ENCODE peak calls at places on chromosomes 4 and X, in five cellular contexts. One of them, this sample, is unnamed.

GRCh38 chrX:6227445-6227820 is 1.2 kb downstream of the NLGN4X start:
- DNase-seq in fibroblast of the aortic adventitia: no peak
- DNase-seq in aorta: no peak
- DNase-seq in HepG2: no peak
- DNase-seq in epithelial cell of proximal tubule: no peak
- DNase-seq in this sample: no peak

GRCh38 chrX:57177070-57177469 is 39.9 kb upstream of the SPIN2A start:
- DNase-seq in fibroblast of the aortic adventitia: no peak
- DNase-seq in aorta: no peak
- DNase-seq in HepG2: no peak
- DNase-seq in epithelial cell of proximal tubule: no peak
- DNase-seq in this sample: no peak

GRCh38 chr4:174394915-174395314 is 111.2 kb downstream of the CEP44 start:
- DNase-seq in fibroblast of the aortic adventitia: peak; percentile 68
- DNase-seq in aorta: no peak
- DNase-seq in HepG2: no peak
- DNase-seq in epithelial cell of proximal tubule: peak; percentile 52
- DNase-seq in this sample: no peak

GRCh38 chrX:119455264-119455663 is 13.0 kb upstream of the SLC25A5 start:
- DNase-seq in fibroblast of the aortic adventitia: peak; percentile 10
- DNase-seq in aorta: no peak
- DNase-seq in HepG2: no peak
- DNase-seq in epithelial cell of proximal tubule: no peak
- DNase-seq in this sample: no peak

GRCh38 chr4:169723207-169723606 is 34.5 kb downstream of the HPF1 start:
- DNase-seq in fibroblast of the aortic adventitia: no peak
- DNase-seq in aorta: no peak
- DNase-seq in HepG2: peak; percentile 25
- DNase-seq in epithelial cell of proximal tubule: no peak
- DNase-seq in this sample: no peak

GRCh38 chrX:119672252-119672825 is 20.6 kb downstream of the SEPTIN6 start:
- DNase-seq in fibroblast of the aortic adventitia: no peak
- DNase-seq in aorta: no peak
- DNase-seq in HepG2: peak; percentile 67
- DNase-seq in epithelial cell of proximal tubule: no peak
- DNase-seq in this sample: no peak

GRCh38 chrX:29487714-29488113 is 727.6 kb upstream of the MAGEB2 start:
- DNase-seq in fibroblast of the aortic adventitia: no peak
- DNase-seq in aorta: no peak
- DNase-seq in HepG2: no peak
- DNase-seq in epithelial cell of proximal tubule: no peak
- DNase-seq in this sample: no peak

GRCh38 chrX:121579016-121579760 is 531.8 kb downstream of the GLUD2 start:
- DNase-seq in fibroblast of the aortic adventitia: peak; percentile 22
- DNase-seq in aorta: no peak
- DNase-seq in HepG2: peak; percentile 7
- DNase-seq in epithelial cell of proximal tubule: no peak
- DNase-seq in this sample: no peak

GRCh38 chr4:113584407-113585150 is 177.0 kb downstream of the CAMK2D start:
- DNase-seq in fibroblast of the aortic adventitia: peak; percentile 54
- DNase-seq in aorta: no peak
- DNase-seq in HepG2: no peak
- DNase-seq in epithelial cell of proximal tubule: no peak
- DNase-seq in this sample: no peak

GRCh38 chrX:44104699-44105098 is 131.5 kb upstream of the NDP start:
- DNase-seq in fibroblast of the aortic adventitia: no peak
- DNase-seq in aorta: no peak
- DNase-seq in HepG2: no peak
- DNase-seq in epithelial cell of proximal tubule: no peak
- DNase-seq in this sample: no peak

GRCh38 chr4:90318208-90318607 is 191.0 kb downstream of the CCSER1 start:
- DNase-seq in fibroblast of the aortic adventitia: peak; percentile 89
- DNase-seq in aorta: no peak
- DNase-seq in HepG2: no peak
- DNase-seq in epithelial cell of proximal tubule: peak; percentile 15
- DNase-seq in this sample: no peak

GRCh38 chr4:8710416-8710815 is 117.9 kb downstream of the CPZ start:
- DNase-seq in fibroblast of the aortic adventitia: no peak
- DNase-seq in aorta: peak; percentile 66
- DNase-seq in HepG2: no peak
- DNase-seq in epithelial cell of proximal tubule: no peak
- DNase-seq in this sample: peak; percentile 58

GRCh38 chr4:71863457-71863856 is 79.6 kb upstream of the GC start:
- DNase-seq in fibroblast of the aortic adventitia: no peak
- DNase-seq in aorta: no peak
- DNase-seq in HepG2: no peak
- DNase-seq in epithelial cell of proximal tubule: no peak
- DNase-seq in this sample: no peak

GRCh38 chr4:34854451-34854850 is 1389.9 kb downstream of the ARAP2 start:
- DNase-seq in fibroblast of the aortic adventitia: no peak
- DNase-seq in aorta: peak; percentile 35
- DNase-seq in HepG2: no peak
- DNase-seq in epithelial cell of proximal tubule: no peak
- DNase-seq in this sample: no peak

GRCh38 chrX:119177278-119177677 is 49.7 kb upstream of the KIAA1210 start:
- DNase-seq in fibroblast of the aortic adventitia: no peak
- DNase-seq in aorta: no peak
- DNase-seq in HepG2: no peak
- DNase-seq in epithelial cell of proximal tubule: no peak
- DNase-seq in this sample: no peak

GRCh38 chr4:157048248-157048647 is 27.7 kb upstream of the GLRB start:
- DNase-seq in fibroblast of the aortic adventitia: peak; percentile 96
- DNase-seq in aorta: no peak
- DNase-seq in HepG2: no peak
- DNase-seq in epithelial cell of proximal tubule: no peak
- DNase-seq in this sample: no peak

GRCh38 chr4:140343303-140343702 is 30.1 kb upstream of the SCOC start:
- DNase-seq in fibroblast of the aortic adventitia: no peak
- DNase-seq in aorta: no peak
- DNase-seq in HepG2: no peak
- DNase-seq in epithelial cell of proximal tubule: peak; percentile 78
- DNase-seq in this sample: peak; percentile 83

GRCh38 chr4:76750716-76751115 is 147.2 kb downstream of the SOWAHB start:
- DNase-seq in fibroblast of the aortic adventitia: no peak
- DNase-seq in aorta: no peak
- DNase-seq in HepG2: no peak
- DNase-seq in epithelial cell of proximal tubule: no peak
- DNase-seq in this sample: no peak

DNA sequence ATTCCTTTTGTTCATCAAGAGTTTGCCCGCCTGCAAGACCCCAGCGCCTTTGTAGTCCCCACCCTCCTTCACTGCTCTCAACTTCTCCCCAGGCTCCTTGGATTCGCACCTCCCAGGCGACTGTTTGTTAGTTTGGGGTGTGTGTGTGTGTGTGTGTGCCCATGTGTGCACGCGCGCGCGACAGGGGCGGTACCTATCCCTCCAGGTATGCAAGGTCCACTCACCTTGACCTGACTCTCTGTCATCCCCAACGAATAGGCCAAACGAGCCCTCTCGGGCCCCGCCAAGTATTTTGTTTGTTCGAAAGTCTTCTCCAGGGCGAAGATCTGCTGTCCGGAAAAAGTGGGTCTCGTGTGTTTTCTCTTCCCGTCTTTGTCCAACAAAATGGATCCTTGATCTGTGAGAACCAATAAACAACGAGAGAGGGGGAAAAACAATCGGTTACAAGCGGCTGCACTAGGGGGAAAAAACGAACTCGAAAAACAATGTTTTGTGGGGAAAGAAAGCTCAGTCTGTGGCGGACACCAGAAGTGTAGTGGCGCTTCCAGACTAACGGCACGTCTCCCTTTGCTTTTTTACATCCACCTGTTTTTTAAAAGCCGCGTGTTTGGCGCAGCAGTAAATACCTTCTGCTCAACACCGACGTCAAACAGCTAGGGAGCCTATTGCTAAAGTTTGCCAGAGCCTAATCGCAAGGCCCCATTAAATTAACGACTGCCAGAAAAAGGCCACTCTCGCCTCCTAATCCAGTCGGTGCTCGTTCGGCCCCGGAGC is 3.5 kb downstream of the NKX6-1 start:
- DNase-seq in fibroblast of the aortic adventitia: no peak
- DNase-seq in aorta: no peak
- DNase-seq in HepG2: no peak
- DNase-seq in epithelial cell of proximal tubule: no peak
- DNase-seq in this sample: no peak
- H3K4me3 ChIP-seq in fibroblast of the aortic adventitia: no peak overlapping the region
- H3K4me3 ChIP-seq in aorta: no peak overlapping the region
- H3K4me3 ChIP-seq in HepG2: no peak overlapping the region
- H3K4me3 ChIP-seq in epithelial cell of proximal tubule: no peak overlapping the region
- H3K4me3 ChIP-seq in this sample: no peak overlapping the region

DNA sequence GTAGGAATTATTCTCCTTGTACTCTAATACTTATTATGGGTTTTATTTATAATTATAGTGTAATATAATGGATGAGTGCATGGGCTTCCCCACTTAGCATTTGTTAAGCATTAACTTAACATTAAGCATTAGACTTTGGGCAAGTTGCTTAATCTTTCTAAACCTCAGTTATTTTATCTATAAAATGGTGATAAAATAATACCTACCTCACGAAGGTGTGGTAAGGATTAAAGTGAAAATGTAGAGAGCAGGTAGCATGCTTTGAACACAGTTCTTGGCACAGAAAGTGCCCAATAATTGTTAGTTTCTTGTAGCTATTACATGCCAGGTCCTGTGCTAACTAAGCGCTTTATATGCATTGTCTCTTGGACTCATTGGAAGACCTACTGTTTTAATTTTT is 2.6 kb downstream of the MSMO1 start:
- DNase-seq in fibroblast of the aortic adventitia: no peak
- DNase-seq in aorta: no peak
- DNase-seq in HepG2: no peak
- DNase-seq in epithelial cell of proximal tubule: no peak
- DNase-seq in this sample: no peak
- H3K4me3 ChIP-seq in fibroblast of the aortic adventitia: peak overlapping the region; percentile 39
- H3K4me3 ChIP-seq in aorta: no peak overlapping the region
- H3K4me3 ChIP-seq in HepG2: peak overlapping the region; percentile 78
- H3K4me3 ChIP-seq in epithelial cell of proximal tubule: peak overlapping the region; percentile 80
- H3K4me3 ChIP-seq in this sample: peak overlapping the region; percentile 92

GRCh38 chr4:38667005-38667771 is 3.2 kb downstream of the KLF3 start:
- DNase-seq in fibroblast of the aortic adventitia: peak; percentile 99
- DNase-seq in aorta: no peak
- DNase-seq in HepG2: peak; percentile 97
- DNase-seq in epithelial cell of proximal tubule: peak; percentile 97
- DNase-seq in this sample: no peak

GRCh38 chr4:38668203-38668602 is 4.2 kb downstream of the KLF3 start:
- DNase-seq in fibroblast of the aortic adventitia: no peak
- DNase-seq in aorta: no peak
- DNase-seq in HepG2: no peak
- DNase-seq in epithelial cell of proximal tubule: no peak
- DNase-seq in this sample: no peak

GRCh38 chr4:38663801-38664703 is at the start of gene KLF3:
- DNase-seq in fibroblast of the aortic adventitia: peak; percentile 92
- DNase-seq in aorta: peak; percentile 97
- DNase-seq in HepG2: peak; percentile 73
- DNase-seq in epithelial cell of proximal tubule: no peak
- DNase-seq in this sample: peak; percentile 98

GRCh38 chr4:38664704-38665401 is 854 bp downstream of the KLF3 start:
- DNase-seq in fibroblast of the aortic adventitia: peak; percentile 58
- DNase-seq in aorta: peak; percentile 88
- DNase-seq in HepG2: peak; percentile 52
- DNase-seq in epithelial cell of proximal tubule: no peak
- DNase-seq in this sample: peak; percentile 85

GRCh38 chr4:38665846-38666490 is 2.0 kb downstream of the KLF3 start:
- DNase-seq in fibroblast of the aortic adventitia: peak; percentile 26
- DNase-seq in aorta: no peak
- DNase-seq in HepG2: no peak
- DNase-seq in epithelial cell of proximal tubule: no peak
- DNase-seq in this sample: no peak
- H3K4me3 ChIP-seq in fibroblast of the aortic adventitia: peak overlapping the region; percentile 85
- H3K4me3 ChIP-seq in aorta: peak overlapping the region; percentile 61
- H3K4me3 ChIP-seq in HepG2: peak overlapping the region; percentile 99
- H3K4me3 ChIP-seq in epithelial cell of proximal tubule: peak overlapping the region; percentile 84
- H3K4me3 ChIP-seq in this sample: peak overlapping the region; percentile 92

GRCh38 chr4:105598044-105598443 is 45.6 kb downstream of the ARHGEF38 start:
- DNase-seq in fibroblast of the aortic adventitia: no peak
- DNase-seq in aorta: no peak
- DNase-seq in HepG2: no peak
- DNase-seq in epithelial cell of proximal tubule: no peak
- DNase-seq in this sample: no peak

GRCh38 chr4:105599475-105599874 is 47.1 kb downstream of the ARHGEF38 start:
- DNase-seq in fibroblast of the aortic adventitia: no peak
- DNase-seq in aorta: no peak
- DNase-seq in HepG2: no peak
- DNase-seq in epithelial cell of proximal tubule: no peak
- DNase-seq in this sample: no peak

GRCh38 chr4:105600256-105600655 is 47.8 kb downstream of the ARHGEF38 start:
- DNase-seq in fibroblast of the aortic adventitia: no peak
- DNase-seq in aorta: no peak
- DNase-seq in HepG2: no peak
- DNase-seq in epithelial cell of proximal tubule: no peak
- DNase-seq in this sample: no peak

GRCh38 chr4:105596676-105597075 is 44.3 kb downstream of the ARHGEF38 start:
- DNase-seq in fibroblast of the aortic adventitia: no peak
- DNase-seq in aorta: no peak
- DNase-seq in HepG2: no peak
- DNase-seq in epithelial cell of proximal tubule: no peak
- DNase-seq in this sample: no peak

GRCh38 chr4:105598787-105599186 is 46.4 kb downstream of the ARHGEF38 start:
- DNase-seq in fibroblast of the aortic adventitia: no peak
- DNase-seq in aorta: no peak
- DNase-seq in HepG2: no peak
- DNase-seq in epithelial cell of proximal tubule: no peak
- DNase-seq in this sample: no peak
- H3K4me3 ChIP-seq in fibroblast of the aortic adventitia: no peak overlapping the region
- H3K4me3 ChIP-seq in aorta: no peak overlapping the region
- H3K4me3 ChIP-seq in HepG2: no peak overlapping the region
- H3K4me3 ChIP-seq in epithelial cell of proximal tubule: no peak overlapping the region
- H3K4me3 ChIP-seq in this sample: no peak overlapping the region

This sample was measured in upper lobe of right lung.